ENCODE peak calls at places on chromosomes 3 and 15, in seven cellular contexts. One of them, this sample, is unnamed.

GRCh38 chr15:25052191-25052999 is 97.6 kb downstream of the SNRPN start:
- DNase-seq in T1000: no peak
- DNase-seq in left kidney: no peak
- DNase-seq in activated CD4-positive, alpha-beta T cell treated with anti-CD3 and anti-CD28 coated beads, Interleukin-2, amount 50 U/mL, for 48 hours: no peak
- DNase-seq in T-helper 17 cell: no peak
- DNase-seq in Kasumi-1: no peak
- DNase-seq in Right ventricle myocardium superior: peak; percentile 28
- DNase-seq in this sample: no peak

GRCh38 chr15:81813215-81813614 is 232.6 kb downstream of the MEX3B start:
- DNase-seq in activated CD4-positive, alpha-beta T cell treated with anti-CD3 and anti-CD28 coated beads, Interleukin-2, amount 50 U/mL, for 48 hours: no peak
- DNase-seq in left kidney: peak; percentile 52
- DNase-seq in T-helper 17 cell: no peak
- DNase-seq in T1000: no peak
- DNase-seq in Right ventricle myocardium superior: no peak
- DNase-seq in Kasumi-1: no peak
- DNase-seq in this sample: no peak

GRCh38 chr15:27036210-27036609 is 65.2 kb downstream of the GABRG3 start:
- DNase-seq in Kasumi-1: no peak
- DNase-seq in left kidney: no peak
- DNase-seq in Right ventricle myocardium superior: no peak
- DNase-seq in activated CD4-positive, alpha-beta T cell treated with anti-CD3 and anti-CD28 coated beads, Interleukin-2, amount 50 U/mL, for 48 hours: no peak
- DNase-seq in T-helper 17 cell: no peak
- DNase-seq in T1000: no peak
- DNase-seq in this sample: no peak

GRCh38 chr3:134956395-134956794 is 161.3 kb downstream of the EPHB1 start:
- DNase-seq in Right ventricle myocardium superior: no peak
- DNase-seq in left kidney: no peak
- DNase-seq in activated CD4-positive, alpha-beta T cell treated with anti-CD3 and anti-CD28 coated beads, Interleukin-2, amount 50 U/mL, for 48 hours: no peak
- DNase-seq in T1000: no peak
- DNase-seq in T-helper 17 cell: no peak
- DNase-seq in Kasumi-1: no peak
- DNase-seq in this sample: no peak

GRCh38 chr15:78977091-78977571 is 32.3 kb upstream of the CTSH start:
- DNase-seq in T1000: no peak
- DNase-seq in activated CD4-positive, alpha-beta T cell treated with anti-CD3 and anti-CD28 coated beads, Interleukin-2, amount 50 U/mL, for 48 hours: no peak
- DNase-seq in T-helper 17 cell: no peak
- DNase-seq in Right ventricle myocardium superior: no peak
- DNase-seq in Kasumi-1: peak; percentile 69
- DNase-seq in left kidney: no peak
- DNase-seq in this sample: no peak

GRCh38 chr3:139715736-139716135 is 38.0 kb upstream of the NMNAT3 start:
- DNase-seq in activated CD4-positive, alpha-beta T cell treated with anti-CD3 and anti-CD28 coated beads, Interleukin-2, amount 50 U/mL, for 48 hours: no peak
- DNase-seq in Right ventricle myocardium superior: no peak
- DNase-seq in T1000: no peak
- DNase-seq in left kidney: no peak
- DNase-seq in Kasumi-1: no peak
- DNase-seq in T-helper 17 cell: no peak
- DNase-seq in this sample: no peak

GRCh38 chr3:151318946-151319345 is 2.3 kb upstream of the GPR87 start:
- DNase-seq in Kasumi-1: no peak
- DNase-seq in Right ventricle myocardium superior: no peak
- DNase-seq in T-helper 17 cell: no peak
- DNase-seq in T1000: no peak
- DNase-seq in left kidney: no peak
- DNase-seq in activated CD4-positive, alpha-beta T cell treated with anti-CD3 and anti-CD28 coated beads, Interleukin-2, amount 50 U/mL, for 48 hours: no peak
- DNase-seq in this sample: no peak

GRCh38 chr15:96014939-96015338 is 315.6 kb upstream of the NR2F2 start:
- DNase-seq in Kasumi-1: no peak
- DNase-seq in T1000: no peak
- DNase-seq in left kidney: no peak
- DNase-seq in activated CD4-positive, alpha-beta T cell treated with anti-CD3 and anti-CD28 coated beads, Interleukin-2, amount 50 U/mL, for 48 hours: no peak
- DNase-seq in Right ventricle myocardium superior: no peak
- DNase-seq in T-helper 17 cell: no peak
- DNase-seq in this sample: no peak

GRCh38 chr15:91465086-91465485 is 365.0 kb downstream of the SV2B start:
- DNase-seq in left kidney: no peak
- DNase-seq in Right ventricle myocardium superior: no peak
- DNase-seq in Kasumi-1: no peak
- DNase-seq in T1000: no peak
- DNase-seq in activated CD4-positive, alpha-beta T cell treated with anti-CD3 and anti-CD28 coated beads, Interleukin-2, amount 50 U/mL, for 48 hours: no peak
- DNase-seq in T-helper 17 cell: no peak
- DNase-seq in this sample: peak; percentile 23

GRCh38 chr3:113606539-113607218 is 74.3 kb downstream of the SIDT1 start:
- DNase-seq in T1000: no peak
- DNase-seq in Kasumi-1: peak; percentile 98
- DNase-seq in left kidney: no peak
- DNase-seq in Right ventricle myocardium superior: no peak
- DNase-seq in activated CD4-positive, alpha-beta T cell treated with anti-CD3 and anti-CD28 coated beads, Interleukin-2, amount 50 U/mL, for 48 hours: peak; percentile 32
- DNase-seq in T-helper 17 cell: no peak
- DNase-seq in this sample: no peak